ENCODE peak calls at places on chromosomes 11 and 22, in four cellular contexts. T is foreskin fibroblast, S is astrocyte of the cerebellum, F is fibroblast of villous mesenchyme. L is an unnamed sample.

GRCh38 chr11:18492888-18493287 is 33.9 kb downstream of the TSG101 start:
- DNase-seq in T (no peak), S (no peak), F (no peak), L (no peak)

GRCh38 chr11:131534031-131534430 is 163.6 kb downstream of the NTM start:
- DNase-seq in T (no peak), S (no peak), F (no peak), L (no peak)

GRCh38 chr11:76069061-76069460 is 137.2 kb downstream of the WNT11 start:
- DNase-seq in T (peak), S (no peak), F (no peak), L (no peak)

GRCh38 chr11:2775083-2775625 is 75.4 kb upstream of the KCNQ1OT1 start:
- DNase-seq in T (no peak), S (no peak), F (no peak), L (no peak)

GRCh38 chr11:17015639-17016125 is 1.5 kb upstream of the PLEKHA7 start:
- DNase-seq in T (peak), S (no peak), F (peak), L (no peak)

GRCh38 chr11:6354651-6355485 is 34.6 kb upstream of the CAVIN3 start:
- DNase-seq in T (no peak), S (no peak), F (peak), L (no peak)

GRCh38 chr11:70525006-70525405 is 126.7 kb downstream of the CTTN start:
- DNase-seq in T (no peak), S (no peak), F (no peak), L (no peak)

GRCh38 chr11:67270256-67271211 is 4.3 kb downstream of the GRK2 start:
- DNase-seq in T (peak), S (no peak), F (no peak), L (peak)

GRCh38 chr11:1127664-1128162 is 30.0 kb upstream of the MUC5AC start:
- DNase-seq in T (no peak), S (no peak), F (no peak), L (no peak)

GRCh38 chr11:20609727-20610707 is 10.6 kb downstream of the SLC6A5 start:
- DNase-seq in T (peak), S (peak), F (peak), L (peak)

GRCh38 chr11:95605271-95605940 is 184.2 kb downstream of the FAM76B start:
- DNase-seq in T (no peak), S (no peak), F (no peak), L (no peak)

GRCh38 chr11:94727766-94728165 is 40.4 kb upstream of the AMOTL1 start:
- DNase-seq in T (no peak), S (no peak), F (no peak), L (no peak)

GRCh38 chr22:36397081-36397766 is 9.5 kb upstream of the MYH9 start:
- DNase-seq in T (peak), S (no peak), F (peak), L (no peak)

GRCh38 chr11:27303903-27304302 is 59.1 kb downstream of the CCDC34 start:
- DNase-seq in T (no peak), S (no peak), F (no peak), L (no peak)

GRCh38 chr22:39883057-39883456 is 10.5 kb downstream of the ENTHD1 start:
- DNase-seq in T (no peak), S (no peak), F (no peak), L (no peak)

GRCh38 chr11:109424893-109425292 is 2.9 kb downstream of the C11orf87 start:
- DNase-seq in T (no peak), S (no peak), F (no peak), L (no peak)

GRCh38 chr11:33774356-33775063 is at the start of gene FBXO3:
- DNase-seq in T (peak), S (peak), F (peak), L (peak)

GRCh38 chr11:116931206-116931953 is 94.0 kb upstream of the APOA1 start:
- DNase-seq in T (no peak), S (no peak), F (no peak), L (no peak)

GRCh38 chr22:36175892-36176291 is 15.3 kb upstream of the APOL3 start:
- DNase-seq in T (no peak), S (no peak), F (no peak), L (no peak)

GRCh38 chr11:72643547-72643946 is 30.7 kb downstream of the PDE2A start:
- DNase-seq in T (peak), S (no peak), F (no peak), L (no peak)

DNA sequence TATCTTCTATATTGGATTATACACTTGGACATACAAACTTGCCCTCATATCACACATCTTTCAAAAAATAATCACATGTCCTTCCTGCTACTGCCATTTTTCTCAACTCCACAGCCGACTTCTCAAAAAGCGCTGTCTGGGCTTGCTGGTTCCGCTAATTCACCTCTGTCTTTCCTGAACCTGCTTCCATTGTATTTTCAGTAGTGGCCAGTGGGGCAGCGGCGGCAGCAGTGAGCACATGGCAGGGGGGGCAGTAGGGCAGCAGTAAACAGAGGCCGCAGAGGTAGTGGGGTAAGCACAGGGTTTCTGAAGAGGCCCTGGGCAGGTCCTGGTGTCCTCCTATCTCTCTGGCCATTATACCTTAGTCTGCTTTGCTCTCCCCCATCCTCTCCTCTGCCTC is 126.3 kb downstream of the RRAS2 start:
- DNase-seq in T (no peak), S (no peak), F (no peak), L (no peak)
- TF ChIP-seq CTCF in T (no peak), S (peak), F (peak), L (no peak)

GRCh38 chr11:43936081-43936480 is 6.4 kb upstream of the C11orf96 start:
- DNase-seq in T (no peak), S (no peak), F (no peak), L (no peak)

GRCh38 chr11:43934359-43935130 is 7.9 kb upstream of the C11orf96 start:
- DNase-seq in T (no peak), S (no peak), F (no peak), L (no peak)

GRCh38 chr11:43941257-43941879 is 1.1 kb upstream of the C11orf96 start:
- DNase-seq in T (no peak), S (no peak), F (no peak), L (no peak)

GRCh38 chr11:43935131-43935979 is 7.1 kb upstream of the C11orf96 start:
- DNase-seq in T (no peak), S (no peak), F (no peak), L (no peak)

GRCh38 chr11:43937434-43938411 is 4.7 kb upstream of the C11orf96 start:
- DNase-seq in T (peak), S (no peak), F (peak), L (no peak)
- TF ChIP-seq CTCF in T (peak), S (no peak), F (no peak), L (no peak)

GRCh38 chr22:28883917-28884753 is 763 bp downstream of the ZNRF3 start:
- DNase-seq in T (peak), S (no peak), F (peak), L (peak)
- TF ChIP-seq CTCF in T (no peak), S (no peak), F (no peak), L (no peak)

DNA sequence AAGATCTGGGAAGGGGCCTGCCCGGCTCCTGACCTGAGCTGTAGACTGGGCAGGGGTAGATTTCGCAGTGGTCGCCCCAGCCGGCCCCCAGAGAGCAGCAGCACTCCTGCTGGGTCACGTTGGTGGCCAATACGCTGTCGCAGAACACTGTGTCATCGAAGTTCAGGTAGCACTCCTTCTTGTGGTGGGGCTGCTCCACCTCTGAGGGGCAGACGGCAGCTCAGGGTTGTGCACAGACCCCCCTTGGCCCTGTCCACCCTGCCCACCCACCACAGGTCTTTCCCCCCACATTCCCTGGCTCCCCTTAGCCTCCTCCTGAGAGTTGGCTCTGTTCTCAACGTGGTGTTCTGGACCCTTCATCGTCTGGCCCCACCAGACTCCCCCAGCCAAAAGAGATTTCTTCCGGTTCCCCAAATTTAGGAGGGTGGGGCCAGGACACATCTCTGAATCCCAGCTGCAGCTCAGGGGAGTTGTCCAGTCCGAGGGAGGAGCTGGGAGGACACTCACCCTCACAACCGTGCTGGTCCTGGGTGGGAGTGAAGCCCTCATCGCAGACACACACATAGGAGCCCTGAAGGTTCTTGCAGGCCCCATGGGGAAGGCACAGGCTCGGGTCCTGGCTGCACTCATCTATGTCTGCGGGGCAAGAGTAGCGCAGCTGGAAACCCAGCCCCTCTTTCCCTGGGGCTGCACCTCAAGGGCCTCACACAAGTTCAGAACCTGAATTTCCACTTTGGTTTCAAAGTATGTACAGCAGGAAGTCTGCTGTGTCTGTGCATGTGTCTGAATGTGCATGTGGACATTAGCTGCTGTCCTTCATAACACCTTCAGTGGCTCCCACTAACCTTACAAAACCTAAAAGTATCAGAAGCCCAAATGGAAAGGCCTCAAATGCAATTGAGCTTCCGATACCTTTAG is 16.5 kb downstream of the SCYL1 start:
- DNase-seq in T (peak), S (no peak), F (no peak), L (no peak)
- TF ChIP-seq CTCF in T (no peak), S (no peak), F (no peak), L (no peak)

GRCh38 chr22:50169774-50170341 is 673 bp upstream of the PANX2 start:
- DNase-seq in T (peak), S (no peak), F (peak), L (no peak)
- TF ChIP-seq CTCF in T (no peak), S (no peak), F (no peak), L (no peak)

DNA sequence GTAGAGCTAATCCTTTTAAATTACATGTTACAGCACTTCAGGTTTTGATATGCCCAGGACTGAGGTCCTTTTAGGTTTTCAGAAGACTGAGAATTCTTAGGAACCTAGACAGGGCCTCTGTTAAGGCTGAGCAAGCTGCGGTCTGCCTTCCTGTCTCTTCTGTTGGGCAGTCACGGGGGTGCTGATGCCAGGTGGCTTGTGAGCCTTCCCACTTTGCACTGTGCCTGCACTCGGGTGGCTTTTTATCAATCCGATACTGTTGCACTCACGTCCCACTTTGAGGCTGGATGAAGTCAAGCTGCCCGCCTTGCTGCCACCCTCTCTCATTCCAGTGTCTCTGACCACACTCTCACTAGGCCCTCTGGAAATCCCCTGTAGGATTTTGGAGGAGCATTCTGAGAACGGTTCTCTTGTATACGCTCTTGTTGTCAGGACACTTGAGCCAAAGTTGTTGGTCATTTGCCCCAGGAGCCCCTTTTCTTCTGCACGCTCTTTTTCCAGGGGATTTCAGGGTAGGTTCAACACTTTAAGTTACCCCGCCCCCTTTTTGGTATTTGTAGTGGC is 141.8 kb downstream of the TEAD1 start:
- DNase-seq in T (peak), S (no peak), F (peak), L (no peak)
- TF ChIP-seq CTCF in T (no peak), S (no peak), F (no peak), L (no peak)

GRCh38 chr11:113730887-113731726 is 25.0 kb upstream of the TMPRSS5 start:
- DNase-seq in T (peak), S (peak), F (peak), L (no peak)
- TF ChIP-seq CTCF in T (peak), S (peak), F (peak), L (no peak)

GRCh38 chr11:134140961-134141490 is 72.2 kb downstream of the JAM3 start:
- DNase-seq in T (no peak), S (no peak), F (no peak), L (no peak)

GRCh38 chr11:134139873-134140331 is 71.0 kb downstream of the JAM3 start:
- DNase-seq in T (peak), S (peak), F (peak), L (no peak)

GRCh38 chr11:134142536-134142935 is 73.7 kb downstream of the JAM3 start:
- DNase-seq in T (peak), S (no peak), F (peak), L (no peak)

GRCh38 chr11:134134167-134134566 is 65.3 kb downstream of the JAM3 start:
- DNase-seq in T (no peak), S (no peak), F (no peak), L (no peak)

GRCh38 chr11:134139303-134139872 is 70.5 kb downstream of the JAM3 start:
- DNase-seq in T (no peak), S (no peak), F (no peak), L (no peak)
- TF ChIP-seq CTCF in T (no peak), S (no peak), F (no peak), L (no peak)

GRCh38 chr11:63682045-63682915 is 980 bp downstream of the RTN3 start:
- DNase-seq in T (peak), S (no peak), F (peak), L (no peak)
- TF ChIP-seq CTCF in T (no peak), S (no peak), F (no peak), L (no peak)